ENCODE peak calls at places on chromosomes 2 and 18, in four cellular contexts. One of them, this sample, is unnamed.

GRCh38 chr2:237315881-237316225 is 98.1 kb downstream of the COL6A3 start:
- DNase-seq in ureter: no peak
- DNase-seq in fibroblast of lung: peak
- DNase-seq in GM03348: no peak
- DNase-seq in this sample: no peak

GRCh38 chr2:180699657-180700361 is 280.6 kb upstream of the UBE2E3 start:
- DNase-seq in ureter: no peak
- DNase-seq in fibroblast of lung: no peak
- DNase-seq in GM03348: no peak
- DNase-seq in this sample: no peak

GRCh38 chr2:25799301-25799700 is 79.0 kb downstream of the ASXL2 start:
- DNase-seq in ureter: no peak
- DNase-seq in fibroblast of lung: no peak
- DNase-seq in GM03348: no peak
- DNase-seq in this sample: no peak

GRCh38 chr2:227228061-227228667 is 63.7 kb downstream of the COL4A3 start:
- DNase-seq in ureter: peak
- DNase-seq in fibroblast of lung: peak
- DNase-seq in GM03348: peak
- DNase-seq in this sample: peak

GRCh38 chr2:174752403-174753037 is 11.8 kb downstream of the CHRNA1 start:
- DNase-seq in ureter: no peak
- DNase-seq in fibroblast of lung: no peak
- DNase-seq in GM03348: no peak
- DNase-seq in this sample: peak

GRCh38 chr18:61955644-61956043 is 62.8 kb upstream of the RNF152 start:
- DNase-seq in ureter: no peak
- DNase-seq in fibroblast of lung: no peak
- DNase-seq in GM03348: no peak
- DNase-seq in this sample: no peak

GRCh38 chr18:71036783-71037182 is 747.9 kb downstream of the SOCS6 start:
- DNase-seq in ureter: no peak
- DNase-seq in fibroblast of lung: peak
- DNase-seq in GM03348: no peak
- DNase-seq in this sample: peak

GRCh38 chr2:43738257-43738656 is 35.6 kb upstream of the DYNC2LI1 start:
- DNase-seq in ureter: no peak
- DNase-seq in fibroblast of lung: no peak
- DNase-seq in GM03348: no peak
- DNase-seq in this sample: no peak

GRCh38 chr2:188024811-188025210 is 266.9 kb upstream of the GULP1 start:
- DNase-seq in ureter: no peak
- DNase-seq in fibroblast of lung: peak
- DNase-seq in GM03348: peak
- DNase-seq in this sample: no peak

GRCh38 chr2:48779019-48779418 is 23.5 kb upstream of the LHCGR start:
- DNase-seq in ureter: no peak
- DNase-seq in fibroblast of lung: no peak
- DNase-seq in GM03348: no peak
- DNase-seq in this sample: no peak

GRCh38 chr2:127629637-127630036 is 16.3 kb upstream of the GPR17 start:
- DNase-seq in ureter: no peak
- DNase-seq in fibroblast of lung: no peak
- DNase-seq in GM03348: no peak
- DNase-seq in this sample: no peak

GRCh38 chr2:152132321-152132720 is 33.5 kb upstream of the CACNB4 start:
- DNase-seq in ureter: no peak
- DNase-seq in fibroblast of lung: peak
- DNase-seq in GM03348: no peak
- DNase-seq in this sample: no peak

GRCh38 chr2:10079931-10080535 is at the start of gene CYS1:
- DNase-seq in ureter: no peak
- DNase-seq in fibroblast of lung: peak
- DNase-seq in GM03348: peak
- DNase-seq in this sample: no peak

GRCh38 chr18:79902075-79902474 is 49.4 kb downstream of the SLC66A2 start:
- DNase-seq in ureter: no peak
- DNase-seq in fibroblast of lung: no peak
- DNase-seq in GM03348: no peak
- DNase-seq in this sample: no peak

GRCh38 chr2:60936757-60937156 is 55.4 kb downstream of the REL start:
- DNase-seq in ureter: no peak
- DNase-seq in fibroblast of lung: no peak
- DNase-seq in GM03348: no peak
- DNase-seq in this sample: no peak

GRCh38 chr2:193505620-193506019 is 1310.9 kb upstream of the TMEFF2 start:
- DNase-seq in ureter: no peak
- DNase-seq in fibroblast of lung: no peak
- DNase-seq in GM03348: no peak
- DNase-seq in this sample: no peak

GRCh38 chr2:183579686-183580085 is 455.4 kb downstream of the NUP35 start:
- DNase-seq in ureter: no peak
- DNase-seq in fibroblast of lung: no peak
- DNase-seq in GM03348: no peak
- DNase-seq in this sample: no peak

GRCh38 chr18:73707035-73707434 is 440.6 kb downstream of the FBXO15 start:
- DNase-seq in ureter: no peak
- DNase-seq in fibroblast of lung: peak
- DNase-seq in GM03348: no peak
- DNase-seq in this sample: no peak

GRCh38 chr2:85536479-85536878 is 2.5 kb upstream of the MAT2A start:
- DNase-seq in ureter: no peak
- DNase-seq in fibroblast of lung: peak
- DNase-seq in GM03348: peak
- DNase-seq in this sample: peak

GRCh38 chr2:216156822-216157221 is 47.7 kb downstream of the XRCC5 start:
- DNase-seq in ureter: no peak
- DNase-seq in fibroblast of lung: no peak
- DNase-seq in GM03348: no peak
- DNase-seq in this sample: no peak

GRCh38 chr2:189236066-189236465 is 56.5 kb upstream of the COL5A2 start:
- DNase-seq in ureter: no peak
- DNase-seq in fibroblast of lung: peak
- DNase-seq in GM03348: no peak
- DNase-seq in this sample: peak

GRCh38 chr2:168037772-168038171 is 209.6 kb downstream of the STK39 start:
- DNase-seq in ureter: no peak
- DNase-seq in fibroblast of lung: peak
- DNase-seq in GM03348: no peak
- DNase-seq in this sample: peak

GRCh38 chr2:148906136-148906535 is 31.1 kb downstream of the KIF5C start:
- DNase-seq in ureter: no peak
- DNase-seq in fibroblast of lung: no peak
- DNase-seq in GM03348: no peak
- DNase-seq in this sample: no peak

GRCh38 chr2:172924070-172924469 is 151.6 kb upstream of the MAP3K20 start:
- DNase-seq in ureter: no peak
- DNase-seq in fibroblast of lung: no peak
- DNase-seq in GM03348: no peak
- DNase-seq in this sample: no peak

GRCh38 chr2:63057249-63058148 is 6.9 kb downstream of the OTX1 start:
- DNase-seq in ureter: no peak
- DNase-seq in fibroblast of lung: no peak
- DNase-seq in GM03348: peak
- DNase-seq in this sample: no peak

GRCh38 chr2:121900391-121900790 is 144.9 kb downstream of the TSN start:
- DNase-seq in ureter: no peak
- DNase-seq in fibroblast of lung: no peak
- DNase-seq in GM03348: no peak
- DNase-seq in this sample: no peak

GRCh38 chr18:37425182-37425581 is 140.4 kb downstream of the CELF4 start:
- DNase-seq in ureter: no peak
- DNase-seq in fibroblast of lung: no peak
- DNase-seq in GM03348: no peak
- DNase-seq in this sample: no peak

GRCh38 chr2:56132138-56132537 is 51.7 kb upstream of the CCDC85A start:
- DNase-seq in ureter: no peak
- DNase-seq in fibroblast of lung: peak
- DNase-seq in GM03348: peak
- DNase-seq in this sample: peak

GRCh38 chr2:62313433-62314227 is 117.7 kb downstream of the B3GNT2 start:
- DNase-seq in ureter: no peak
- DNase-seq in fibroblast of lung: no peak
- DNase-seq in GM03348: no peak
- DNase-seq in this sample: no peak